ENCODE peak calls at places on chromosome 21, in four cellular contexts. Q is WTC11, C is K562, R is A549. T is an unnamed sample.
A peak's percentile ranks its signal among the peaks of the same experiment; 100 is the strongest.

GRCh38 chr21:21001591-21002100 is 3.4 kb downstream of the NCAM2 start:
- DNase-seq in Q (no peak), C (no peak), R (no peak), T (no peak)

GRCh38 chr21:30153697-30154340 is 12.8 kb downstream of the CLDN17 start:
- DNase-seq in Q (no peak), C (no peak), R (no peak), T (no peak)

GRCh38 chr21:31108969-31109368 is 70.7 kb upstream of the KRTAP19-8 start:
- DNase-seq in Q (no peak), C (no peak), R (no peak), T (no peak)

GRCh38 chr21:36297938-36298572 is 21.9 kb upstream of the MORC3 start:
- DNase-seq in Q (no peak), C (peak; percentile 77), R (no peak), T (peak; percentile 5)

GRCh38 chr21:29586696-29587095 is 288.0 kb downstream of the BACH1 start:
- DNase-seq in Q (no peak), C (no peak), R (no peak), T (no peak)

GRCh38 chr21:29321908-29322569 is 23.3 kb downstream of the BACH1 start:
- DNase-seq in Q (no peak), C (no peak), R (no peak), T (no peak)

GRCh38 chr21:19461481-19462205 is 1058.1 kb upstream of the TMPRSS15 start:
- DNase-seq in Q (no peak), C (peak; percentile 11), R (no peak), T (no peak)

GRCh38 chr21:15054089-15054488 is 10.7 kb downstream of the NRIP1 start:
- DNase-seq in Q (no peak), C (no peak), R (no peak), T (no peak)

GRCh38 chr21:15383588-15383987 is 318.8 kb upstream of the NRIP1 start:
- DNase-seq in Q (no peak), C (no peak), R (no peak), T (no peak)

GRCh38 chr21:26909972-26910371 is 56.9 kb downstream of the ADAMTS5 start:
- DNase-seq in Q (peak; percentile 55), C (no peak), R (no peak), T (no peak)

GRCh38 chr21:37936010-37936785 is 19.9 kb upstream of the KCNJ6 start:
- DNase-seq in Q (no peak), C (no peak), R (no peak), T (no peak)

GRCh38 chr21:36554411-36555157 is 74.7 kb upstream of the CLDN14 start:
- DNase-seq in Q (no peak), C (no peak), R (no peak), T (no peak)

GRCh38 chr21:30714436-30714835 is 4.1 kb downstream of the KRTAP21-3 start:
- DNase-seq in Q (no peak), C (no peak), R (no peak), T (no peak)

GRCh38 chr21:39088831-39089380 is 94.3 kb downstream of the PSMG1 start:
- DNase-seq in Q (no peak), C (peak; percentile 41), R (no peak), T (peak; percentile 50)

GRCh38 chr21:14356771-14357170 is 26.2 kb downstream of the HSPA13 start:
- DNase-seq in Q (no peak), C (no peak), R (no peak), T (no peak)

DNA sequence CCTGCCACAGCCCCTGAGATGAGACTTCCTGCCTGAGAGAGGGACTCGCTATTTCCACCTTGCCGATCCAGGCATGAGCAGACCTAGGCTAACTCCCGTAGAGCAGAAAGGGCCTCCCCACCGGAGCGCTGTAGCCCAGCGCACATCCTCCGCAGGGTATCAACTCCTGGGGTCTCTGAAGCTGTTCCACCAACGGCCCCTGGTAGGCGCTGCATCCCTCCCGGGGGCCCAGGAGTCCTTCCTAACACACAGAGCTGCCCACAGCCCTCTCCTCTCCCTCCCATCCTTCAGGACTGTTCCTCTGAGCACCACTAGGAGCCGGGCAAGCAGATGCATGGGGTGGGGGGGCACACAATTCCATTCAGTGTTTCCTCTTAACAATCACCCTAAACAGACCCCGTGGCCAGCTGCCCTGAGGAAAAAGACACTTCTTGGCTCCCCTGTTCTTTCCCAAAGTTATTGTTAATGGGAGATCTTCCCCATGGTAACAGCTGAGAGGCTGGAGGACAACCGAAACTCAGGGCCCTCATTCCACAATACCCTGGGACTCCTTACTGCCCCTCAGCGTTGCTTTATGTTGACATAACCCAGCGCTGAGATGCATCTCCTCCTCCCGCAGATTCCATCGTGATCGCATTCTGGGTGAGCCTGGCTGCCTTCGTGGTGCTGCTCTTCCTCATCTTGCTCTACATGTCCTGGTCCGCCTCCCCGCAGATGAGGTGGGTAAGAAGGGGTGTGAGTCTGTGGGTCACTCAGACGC is 7.5 kb downstream of the MRAP start:
- DNase-seq in Q (peak; percentile 91), C (no peak), R (no peak), T (peak; percentile 41)
- TF ChIP-seq HMGXB4 in Q (peak; percentile 32), C (no peak), R (no peak), T (no peak)

GRCh38 chr21:46052703-46053651 is 44.9 kb upstream of the COL6A2 start:
- DNase-seq in Q (no peak), C (no peak), R (no peak), T (no peak)
- TF ChIP-seq HMGXB4 in Q (no peak), C (no peak), R (no peak), T (no peak)

DNA sequence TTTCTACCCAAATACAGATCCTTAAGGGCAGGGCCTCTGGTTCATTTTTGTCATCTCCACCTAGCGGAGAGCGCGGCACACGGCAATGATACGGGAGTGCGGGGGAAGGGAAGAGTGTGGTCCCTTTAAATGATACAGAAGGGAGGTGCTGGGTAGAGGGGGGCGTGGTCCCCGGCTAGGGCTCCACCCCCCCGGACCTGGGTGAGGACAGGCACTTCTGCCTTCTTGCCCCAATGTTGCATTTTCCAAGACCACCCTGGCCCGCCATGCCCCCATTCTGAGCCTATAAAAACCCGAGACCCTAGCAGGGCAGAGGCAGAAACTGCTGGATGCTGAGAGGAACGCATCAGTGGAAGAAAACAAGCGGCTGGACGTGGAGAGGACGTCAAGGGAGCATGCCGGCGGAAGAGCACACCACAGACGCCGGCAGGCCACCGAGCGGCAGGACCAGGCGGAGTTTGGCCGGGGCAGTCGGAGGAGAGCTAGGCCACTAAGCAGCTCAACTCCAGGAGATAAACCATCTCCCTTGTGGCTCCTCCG is 30.0 kb downstream of the LRRC3 start:
- DNase-seq in Q (peak; percentile 82), C (peak; percentile 51), R (peak; percentile 51), T (no peak)
- TF ChIP-seq HMGXB4 in Q (no peak), C (no peak), R (no peak), T (no peak)

GRCh38 chr21:42058631-42059111 is 12.4 kb upstream of the UMODL1 start:
- DNase-seq in Q (no peak), C (no peak), R (no peak), T (no peak)

GRCh38 chr21:42055425-42055824 is 15.7 kb upstream of the UMODL1 start:
- DNase-seq in Q (no peak), C (no peak), R (no peak), T (no peak)

GRCh38 chr21:42056468-42056867 is 14.6 kb upstream of the UMODL1 start:
- DNase-seq in Q (no peak), C (no peak), R (no peak), T (no peak)

GRCh38 chr21:42057861-42058437 is 13.2 kb upstream of the UMODL1 start:
- DNase-seq in Q (no peak), C (no peak), R (no peak), T (no peak)

DNA sequence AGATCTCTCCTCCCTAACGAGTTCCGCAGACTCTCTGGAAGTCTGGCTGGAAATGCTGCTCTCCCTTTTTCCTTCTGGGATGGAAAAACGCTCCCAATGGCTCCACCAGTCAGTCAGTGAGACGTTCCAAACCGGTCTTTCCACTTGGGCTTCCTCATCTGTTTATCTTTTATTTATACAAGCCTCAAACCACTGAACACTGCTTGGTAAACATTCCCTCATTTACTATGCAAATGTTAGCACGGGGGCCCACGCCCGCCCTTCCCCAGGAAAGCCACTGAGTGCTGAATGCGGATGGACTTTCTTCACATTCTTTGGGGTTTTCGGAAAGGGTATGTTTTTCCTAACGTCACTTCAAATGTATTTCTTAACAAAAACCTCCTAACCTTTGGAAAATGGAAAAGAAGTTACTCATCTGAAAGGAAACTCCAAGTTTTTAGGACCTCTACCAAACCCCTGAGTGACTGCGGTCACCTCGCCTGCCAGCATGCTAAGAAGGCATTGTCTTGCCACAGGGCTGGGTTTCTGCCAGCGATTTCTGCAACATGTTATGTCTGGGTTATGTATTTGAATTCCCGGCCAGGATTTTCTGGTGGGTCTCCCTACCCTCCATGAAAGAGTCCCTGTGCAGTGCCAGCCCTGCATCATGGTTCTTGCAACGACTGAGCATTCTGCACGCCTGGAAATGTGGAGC is 14.0 kb upstream of the UMODL1 start:
- DNase-seq in Q (no peak), C (no peak), R (no peak), T (no peak)
- TF ChIP-seq HMGXB4 in Q (no peak), C (no peak), R (no peak), T (no peak)

DNA sequence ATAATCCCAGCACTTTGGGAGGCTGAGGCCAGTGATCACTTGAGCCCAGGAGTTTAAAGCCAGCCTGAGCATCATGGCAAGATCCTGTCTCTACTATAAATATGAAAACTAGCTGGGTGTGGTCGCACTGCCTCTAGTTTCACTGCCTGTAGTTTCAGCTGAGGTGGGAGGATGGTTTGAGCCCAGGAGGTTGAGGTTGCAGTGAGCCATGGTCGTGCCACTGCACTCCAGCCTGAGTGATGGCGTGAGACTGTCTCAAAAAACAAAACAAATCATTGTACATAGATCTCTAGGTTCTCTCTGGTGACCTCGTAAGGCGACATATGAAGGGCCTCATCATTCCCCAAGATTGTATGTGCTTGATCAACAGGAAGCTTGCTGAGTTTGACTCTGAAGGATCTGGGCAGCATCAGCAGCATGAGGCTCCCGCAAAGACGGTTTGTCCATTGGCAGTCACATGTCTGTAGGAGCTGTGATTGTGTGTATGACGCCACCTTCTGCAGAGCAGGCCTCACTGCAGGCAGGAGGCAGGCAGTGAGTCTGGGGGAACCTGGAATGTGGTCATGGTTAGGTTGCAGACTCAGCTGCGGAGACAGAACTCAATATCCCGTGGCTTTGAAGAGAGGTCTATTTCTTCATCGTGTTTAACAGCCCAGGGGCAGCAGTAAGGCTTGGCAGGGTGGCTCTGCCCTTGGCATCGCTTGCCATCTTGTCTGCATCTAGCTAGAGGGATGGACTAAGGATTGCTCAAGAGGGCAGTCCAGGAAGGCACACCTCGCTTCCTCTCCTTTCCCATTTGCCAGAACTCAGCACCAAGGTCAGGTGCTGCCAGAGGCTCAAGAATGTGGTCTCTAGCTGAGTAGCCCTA is 13.9 kb downstream of the ATP5PO start:
- DNase-seq in Q (peak; percentile 66), C (peak; percentile 44), R (no peak), T (peak; percentile 20)
- TF ChIP-seq HMGXB4 in Q (no peak), C (no peak), R (no peak), T (no peak)

GRCh38 chr21:43312011-43312410 is 114.9 kb downstream of the SIK1 start:
- DNase-seq in Q (no peak), C (no peak), R (no peak), T (no peak)

GRCh38 chr21:43313221-43313938 is 113.6 kb downstream of the SIK1 start:
- DNase-seq in Q (no peak), C (no peak), R (no peak), T (no peak)

GRCh38 chr21:43313939-43314405 is 113.0 kb downstream of the SIK1 start:
- DNase-seq in Q (no peak), C (no peak), R (no peak), T (no peak)

GRCh38 chr21:43312751-43313169 is 114.2 kb downstream of the SIK1 start:
- DNase-seq in Q (peak; percentile 47), C (no peak), R (no peak), T (peak; percentile 44)

GRCh38 chr21:43311303-43311817 is 115.6 kb downstream of the SIK1 start:
- DNase-seq in Q (no peak), C (no peak), R (no peak), T (peak; percentile 68)
- TF ChIP-seq HMGXB4 in Q (no peak), C (no peak), R (no peak), T (no peak)

GRCh38 chr21:32190491-32191144 is 88.2 kb downstream of the MIS18A start:
- DNase-seq in Q (no peak), C (no peak), R (no peak), T (no peak)
- TF ChIP-seq HMGXB4 in Q (no peak), C (no peak), R (no peak), T (no peak)